ENCODE peak calls at places on chromosomes 11 and 22, in six cellular contexts. One of them, this sample, is unnamed.

GRCh38 chr11:57566035-57566504 is 1.4 kb downstream of the UBE2L6 start:
- DNase-seq in cardiac muscle cell: peak; percentile 54
- DNase-seq in pancreas: no peak
- DNase-seq in HFF-Myc: no peak
- DNase-seq in upper lobe of right lung: no peak
- DNase-seq in choroid plexus epithelial cell: peak; percentile 79
- DNase-seq in this sample: no peak

GRCh38 chr22:19966908-19967750 is 25.5 kb upstream of the TXNRD2 start:
- DNase-seq in cardiac muscle cell: no peak
- DNase-seq in pancreas: no peak
- DNase-seq in HFF-Myc: no peak
- DNase-seq in upper lobe of right lung: no peak
- DNase-seq in choroid plexus epithelial cell: no peak
- DNase-seq in this sample: no peak

GRCh38 chr11:68113986-68114385 is 7.2 kb downstream of the CHKA start:
- DNase-seq in cardiac muscle cell: peak; percentile 39
- DNase-seq in pancreas: no peak
- DNase-seq in HFF-Myc: no peak
- DNase-seq in upper lobe of right lung: no peak
- DNase-seq in choroid plexus epithelial cell: peak; percentile 74
- DNase-seq in this sample: no peak

GRCh38 chr22:35995772-35996171 is 32.9 kb downstream of the RBFOX2 start:
- DNase-seq in cardiac muscle cell: peak; percentile 97
- DNase-seq in pancreas: peak; percentile 35
- DNase-seq in HFF-Myc: peak; percentile 91
- DNase-seq in upper lobe of right lung: no peak
- DNase-seq in choroid plexus epithelial cell: peak; percentile 90
- DNase-seq in this sample: no peak

GRCh38 chr11:118005224-118006152 is 19.3 kb downstream of the IL10RA start:
- DNase-seq in cardiac muscle cell: no peak
- DNase-seq in pancreas: no peak
- DNase-seq in HFF-Myc: no peak
- DNase-seq in upper lobe of right lung: no peak
- DNase-seq in choroid plexus epithelial cell: no peak
- DNase-seq in this sample: no peak

GRCh38 chr11:112100457-112100856 is 13.8 kb downstream of the SDHD start:
- DNase-seq in cardiac muscle cell: no peak
- DNase-seq in pancreas: no peak
- DNase-seq in HFF-Myc: no peak
- DNase-seq in upper lobe of right lung: no peak
- DNase-seq in choroid plexus epithelial cell: peak; percentile 89
- DNase-seq in this sample: no peak

GRCh38 chr22:26835929-26836528 is 178.6 kb downstream of the MIAT start:
- DNase-seq in cardiac muscle cell: peak; percentile 59
- DNase-seq in pancreas: peak; percentile 63
- DNase-seq in HFF-Myc: peak; percentile 33
- DNase-seq in upper lobe of right lung: no peak
- DNase-seq in choroid plexus epithelial cell: peak; percentile 63
- DNase-seq in this sample: no peak

GRCh38 chr22:36934940-36935610 is 21.6 kb downstream of the CSF2RB start:
- DNase-seq in cardiac muscle cell: no peak
- DNase-seq in pancreas: no peak
- DNase-seq in HFF-Myc: no peak
- DNase-seq in upper lobe of right lung: no peak
- DNase-seq in choroid plexus epithelial cell: no peak
- DNase-seq in this sample: no peak

GRCh38 chr11:94623120-94623735 is 56.1 kb downstream of the PIWIL4 start:
- DNase-seq in cardiac muscle cell: peak; percentile 87
- DNase-seq in pancreas: peak; percentile 70
- DNase-seq in HFF-Myc: peak; percentile 72
- DNase-seq in upper lobe of right lung: no peak
- DNase-seq in choroid plexus epithelial cell: peak; percentile 92
- DNase-seq in this sample: peak; percentile 56

GRCh38 chr11:113991170-113991569 is 16.3 kb downstream of the HTR3A start:
- DNase-seq in cardiac muscle cell: peak; percentile 65
- DNase-seq in pancreas: no peak
- DNase-seq in HFF-Myc: no peak
- DNase-seq in upper lobe of right lung: no peak
- DNase-seq in choroid plexus epithelial cell: peak; percentile 64
- DNase-seq in this sample: no peak

GRCh38 chr22:41568811-41569210 is 8.0 kb downstream of the CSDC2 start:
- DNase-seq in cardiac muscle cell: no peak
- DNase-seq in pancreas: no peak
- DNase-seq in HFF-Myc: no peak
- DNase-seq in upper lobe of right lung: no peak
- DNase-seq in choroid plexus epithelial cell: no peak
- DNase-seq in this sample: no peak

GRCh38 chr11:8290122-8290810 is 26.6 kb upstream of the LMO1 start:
- DNase-seq in cardiac muscle cell: no peak
- DNase-seq in pancreas: no peak
- DNase-seq in HFF-Myc: no peak
- DNase-seq in upper lobe of right lung: no peak
- DNase-seq in choroid plexus epithelial cell: no peak
- DNase-seq in this sample: no peak

GRCh38 chr11:94516725-94517124 is 4.5 kb downstream of the C11orf97 start:
- DNase-seq in cardiac muscle cell: no peak
- DNase-seq in pancreas: no peak
- DNase-seq in HFF-Myc: no peak
- DNase-seq in upper lobe of right lung: no peak
- DNase-seq in choroid plexus epithelial cell: no peak
- DNase-seq in this sample: no peak

GRCh38 chr11:3836903-3837302 is 3.9 kb downstream of the RHOG start:
- DNase-seq in cardiac muscle cell: no peak
- DNase-seq in pancreas: no peak
- DNase-seq in HFF-Myc: no peak
- DNase-seq in upper lobe of right lung: no peak
- DNase-seq in choroid plexus epithelial cell: no peak
- DNase-seq in this sample: peak; percentile 62

GRCh38 chr11:117806906-117807305 is 9.9 kb upstream of the DSCAML1 start:
- DNase-seq in cardiac muscle cell: no peak
- DNase-seq in pancreas: no peak
- DNase-seq in HFF-Myc: no peak
- DNase-seq in upper lobe of right lung: no peak
- DNase-seq in choroid plexus epithelial cell: no peak
- DNase-seq in this sample: no peak

GRCh38 chr22:28424427-28425080 is 255.1 kb downstream of the TTC28 start:
- DNase-seq in cardiac muscle cell: peak; percentile 55
- DNase-seq in pancreas: no peak
- DNase-seq in HFF-Myc: no peak
- DNase-seq in upper lobe of right lung: no peak
- DNase-seq in choroid plexus epithelial cell: peak; percentile 55
- DNase-seq in this sample: no peak
- TF ChIP-seq CTCF in cardiac muscle cell: no peak
- TF ChIP-seq CTCF in pancreas: no peak
- TF ChIP-seq CTCF in HFF-Myc: no peak
- TF ChIP-seq CTCF in upper lobe of right lung: no peak
- TF ChIP-seq CTCF in choroid plexus epithelial cell: no peak
- TF ChIP-seq CTCF in this sample: no peak

DNA sequence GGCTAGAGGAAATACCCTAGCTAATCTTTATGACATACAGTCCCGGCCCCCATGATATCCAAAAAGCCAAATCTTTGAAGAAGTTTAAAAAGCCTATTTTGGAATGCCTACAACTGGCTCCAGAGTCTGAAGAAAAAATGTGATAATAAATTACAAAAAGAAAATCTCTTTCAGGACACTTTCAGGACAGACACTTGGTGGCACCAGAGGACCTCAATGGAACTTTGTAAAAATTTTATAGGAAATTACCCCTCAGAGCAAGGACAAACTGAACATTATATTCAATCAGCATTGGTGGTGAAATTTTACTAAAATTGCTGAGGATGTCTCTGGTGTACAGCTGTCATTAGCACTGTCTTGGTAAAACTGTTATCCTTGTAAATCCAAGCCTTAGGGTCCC is 81.0 kb downstream of the CCDC73 start:
- DNase-seq in cardiac muscle cell: peak; percentile 6
- DNase-seq in pancreas: no peak
- DNase-seq in HFF-Myc: no peak
- DNase-seq in upper lobe of right lung: no peak
- DNase-seq in choroid plexus epithelial cell: peak; percentile 15
- DNase-seq in this sample: no peak
- TF ChIP-seq CTCF in cardiac muscle cell: peak; percentile 27
- TF ChIP-seq CTCF in pancreas: no peak
- TF ChIP-seq CTCF in HFF-Myc: peak; percentile 17
- TF ChIP-seq CTCF in upper lobe of right lung: no peak
- TF ChIP-seq CTCF in choroid plexus epithelial cell: peak; percentile 26
- TF ChIP-seq CTCF in this sample: no peak

DNA sequence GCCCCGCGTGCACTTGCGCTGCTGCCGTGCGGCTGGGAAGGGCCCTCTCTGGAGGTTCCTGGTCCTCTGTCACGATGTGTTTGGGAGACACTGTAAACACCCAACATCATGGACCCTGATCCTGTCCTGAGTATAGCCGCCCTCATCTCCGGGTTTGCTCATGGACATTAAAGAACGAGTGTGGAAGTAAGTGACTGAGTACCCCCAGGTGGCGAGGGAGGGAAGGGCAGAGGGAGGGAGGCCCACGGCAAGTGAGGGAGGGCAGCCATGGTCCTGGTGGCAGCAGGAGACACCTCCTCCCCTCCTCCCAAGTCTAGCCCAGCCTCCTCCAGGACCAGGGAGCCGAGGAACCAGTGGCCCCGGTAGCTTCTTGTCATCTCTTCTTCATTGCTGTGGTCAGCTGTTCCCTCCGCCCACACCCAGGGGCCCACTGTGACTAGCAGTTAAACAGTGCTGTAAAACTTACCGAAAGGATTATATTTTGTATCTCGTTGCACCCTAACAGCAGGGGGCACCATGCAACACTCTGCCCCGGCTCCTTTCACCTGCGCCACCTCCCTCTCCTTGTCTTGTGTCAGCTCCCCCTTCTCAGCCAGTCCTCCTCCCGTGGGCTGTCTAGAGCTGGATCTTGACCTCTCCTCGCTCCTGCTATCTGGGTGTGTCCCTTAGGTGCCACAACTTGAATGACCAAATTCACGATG is 566.5 kb upstream of the B3GAT1 start:
- DNase-seq in cardiac muscle cell: no peak
- DNase-seq in pancreas: no peak
- DNase-seq in HFF-Myc: no peak
- DNase-seq in upper lobe of right lung: no peak
- DNase-seq in choroid plexus epithelial cell: peak; percentile 9
- DNase-seq in this sample: no peak
- TF ChIP-seq CTCF in cardiac muscle cell: no peak
- TF ChIP-seq CTCF in pancreas: no peak
- TF ChIP-seq CTCF in HFF-Myc: no peak
- TF ChIP-seq CTCF in upper lobe of right lung: no peak
- TF ChIP-seq CTCF in choroid plexus epithelial cell: peak; percentile 33
- TF ChIP-seq CTCF in this sample: no peak

GRCh38 chr22:37982938-37983859 is 1.2 kb downstream of the SOX10 start:
- DNase-seq in cardiac muscle cell: no peak
- DNase-seq in pancreas: no peak
- DNase-seq in HFF-Myc: no peak
- DNase-seq in upper lobe of right lung: no peak
- DNase-seq in choroid plexus epithelial cell: no peak
- DNase-seq in this sample: no peak
- TF ChIP-seq CTCF in cardiac muscle cell: peak; percentile 36
- TF ChIP-seq CTCF in pancreas: no peak
- TF ChIP-seq CTCF in HFF-Myc: peak; percentile 55
- TF ChIP-seq CTCF in upper lobe of right lung: peak; percentile 23
- TF ChIP-seq CTCF in choroid plexus epithelial cell: peak; percentile 40
- TF ChIP-seq CTCF in this sample: no peak

DNA sequence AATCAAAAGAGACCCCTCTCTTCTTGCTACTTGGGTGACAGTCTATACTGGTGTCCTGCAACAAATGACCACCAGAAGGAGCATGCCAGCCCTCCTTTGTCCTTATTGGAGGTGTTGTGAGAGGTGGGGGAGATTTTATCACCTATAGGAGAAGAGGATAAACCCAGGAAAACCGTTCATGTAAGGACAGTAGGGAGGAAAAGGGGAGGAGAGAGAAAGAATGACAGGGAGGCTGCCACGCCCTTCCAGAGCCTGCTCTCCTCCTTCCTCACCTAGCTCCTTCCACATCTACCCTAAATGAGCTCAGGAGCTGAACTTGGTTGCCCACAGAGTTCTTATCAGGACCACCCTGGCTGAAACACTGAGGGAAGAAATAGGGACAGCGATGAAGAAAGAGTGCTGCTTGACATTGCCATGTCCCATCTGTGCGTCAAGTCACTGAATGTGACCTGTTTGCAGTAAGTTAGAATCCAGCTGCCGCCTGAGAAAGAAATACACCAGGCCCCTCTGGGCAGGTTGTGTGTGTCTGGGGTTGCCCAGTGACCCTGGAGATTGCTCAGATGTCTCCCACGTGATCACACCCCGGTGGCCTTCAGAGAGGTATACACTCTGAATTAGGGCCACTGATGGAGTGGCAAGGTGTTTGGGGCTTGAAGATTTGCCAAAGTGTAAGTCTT is 40.4 kb upstream of the ETS1 start:
- DNase-seq in cardiac muscle cell: no peak
- DNase-seq in pancreas: no peak
- DNase-seq in HFF-Myc: no peak
- DNase-seq in upper lobe of right lung: no peak
- DNase-seq in choroid plexus epithelial cell: no peak
- DNase-seq in this sample: no peak
- TF ChIP-seq CTCF in cardiac muscle cell: no peak
- TF ChIP-seq CTCF in pancreas: no peak
- TF ChIP-seq CTCF in HFF-Myc: no peak
- TF ChIP-seq CTCF in upper lobe of right lung: no peak
- TF ChIP-seq CTCF in choroid plexus epithelial cell: peak; percentile 9
- TF ChIP-seq CTCF in this sample: no peak

DNA sequence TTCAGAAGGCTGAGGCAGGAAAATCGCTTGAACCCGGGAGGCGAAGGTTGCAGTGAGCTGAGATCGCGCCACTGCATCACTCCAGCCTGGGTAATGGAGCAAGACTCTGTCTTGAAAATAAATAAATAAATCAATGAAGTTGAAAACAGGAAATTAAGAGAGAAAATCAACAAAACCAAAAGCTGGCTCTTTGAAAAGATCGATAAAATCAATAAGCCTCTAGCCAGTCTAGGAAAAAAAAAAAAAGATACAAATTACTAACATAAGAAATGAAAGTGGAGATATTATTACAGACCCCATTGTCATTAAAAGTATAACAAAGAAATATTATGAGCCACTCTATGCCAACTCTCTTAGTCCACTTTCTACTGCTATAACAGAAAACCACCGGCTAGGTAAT is 48.0 kb upstream of the NUP160 start:
- DNase-seq in cardiac muscle cell: no peak
- DNase-seq in pancreas: no peak
- DNase-seq in HFF-Myc: no peak
- DNase-seq in upper lobe of right lung: no peak
- DNase-seq in choroid plexus epithelial cell: no peak
- DNase-seq in this sample: no peak
- TF ChIP-seq CTCF in cardiac muscle cell: no peak
- TF ChIP-seq CTCF in pancreas: no peak
- TF ChIP-seq CTCF in HFF-Myc: no peak
- TF ChIP-seq CTCF in upper lobe of right lung: no peak
- TF ChIP-seq CTCF in choroid plexus epithelial cell: no peak
- TF ChIP-seq CTCF in this sample: no peak

This sample was measured in CD14-positive monocyte.